ENCODE peak calls at places on chromosomes 12 and 14, in eight cellular contexts. J is HT1080; S is transverse colon; W is iris pigment epithelial cell; Y is T-helper 9 cell; F is activated CD4-positive, CD25-positive, alpha-beta regulatory T cell; G is NCI-H187 treated with DMSO at 0.1 percent for 48 hours; K is D721Med. Z is an unnamed sample.

GRCh38 chr14:90060312-90060964 is 1.4 kb upstream of the KCNK13 start:
- DNase-seq in W (peak), Y (no peak), J (peak), S (peak), K (peak), F (no peak), G (no peak), Z (peak)

GRCh38 chr12:131203666-131204415 is 250.1 kb downstream of the ADGRD1 start:
- DNase-seq in Y (no peak), F (no peak), J (no peak), G (no peak), K (no peak), S (no peak), W (no peak), Z (no peak)

GRCh38 chr14:68718033-68718725 is 74.7 kb downstream of the ZFP36L1 start:
- DNase-seq in W (no peak), F (no peak), Y (no peak), J (no peak), G (no peak), S (no peak), K (no peak), Z (no peak)

GRCh38 chr14:50093496-50093895 is 22.9 kb downstream of the VCPKMT start:
- DNase-seq in K (peak), J (no peak), W (no peak), F (no peak), G (no peak), S (no peak), Y (no peak), Z (no peak)

GRCh38 chr14:21960636-21961035 is 287.0 kb upstream of the OR4E1 start:
- DNase-seq in F (no peak), G (no peak), W (no peak), S (no peak), K (no peak), Y (no peak), J (no peak), Z (no peak)

GRCh38 chr12:66176525-66176924 is 6.7 kb upstream of the TMBIM4 start:
- DNase-seq in W (peak), S (no peak), Y (no peak), K (no peak), G (no peak), F (no peak), J (no peak), Z (no peak)

GRCh38 chr12:24929953-24930352 is 18.9 kb downstream of the BCAT1 start:
- DNase-seq in J (no peak), G (no peak), S (no peak), F (no peak), Y (no peak), K (no peak), W (no peak), Z (no peak)

GRCh38 chr14:94936901-94937321 is 167.0 kb upstream of the GSC start:
- DNase-seq in G (no peak), F (no peak), K (peak), S (peak), Y (no peak), J (no peak), W (no peak), Z (no peak)

GRCh38 chr14:86481105-86481504 is 951.2 kb downstream of the FLRT2 start:
- DNase-seq in W (peak), Y (no peak), G (no peak), J (peak), F (no peak), K (no peak), S (no peak), Z (no peak)

GRCh38 chr14:38233218-38233617 is 22.7 kb downstream of the CLEC14A start:
- DNase-seq in S (no peak), W (no peak), F (no peak), G (no peak), J (no peak), Y (no peak), K (no peak), Z (no peak)

GRCh38 chr12:51863921-51864700 is 15.6 kb upstream of the FIGNL2 start:
- DNase-seq in F (no peak), K (no peak), Y (no peak), W (no peak), J (no peak), S (no peak), G (no peak), Z (no peak)

GRCh38 chr14:72024043-72024407 is 91.8 kb downstream of the RGS6 start:
- DNase-seq in J (peak), S (peak), F (peak), Y (no peak), G (peak), W (peak), K (no peak), Z (no peak)

GRCh38 chr12:13097526-13097925 is 5.9 kb downstream of the GSG1 start:
- DNase-seq in W (no peak), F (no peak), Y (no peak), J (no peak), S (no peak), K (no peak), G (no peak), Z (no peak)

GRCh38 chr14:55684956-55685584 is 105.1 kb downstream of the KTN1 start:
- DNase-seq in F (no peak), S (no peak), Y (no peak), K (no peak), W (no peak), G (no peak), J (no peak), Z (no peak)

GRCh38 chr12:112961074-112961473 is 17.2 kb upstream of the OAS2 start:
- DNase-seq in S (no peak), J (peak), K (no peak), Y (no peak), G (no peak), F (no peak), W (no peak), Z (no peak)